ENCODE peak calls at places on chromosomes 3 and 15, in seven cellular contexts. One of them, this sample, is unnamed.

GRCh38 chr15:72098076-72098475 is 19.9 kb downstream of the MYO9A start:
- DNase-seq in substantia nigra: no peak
- DNase-seq in lower lobe of right lung: no peak
- DNase-seq in activated T-cell treated with anti-CD3 and anti-CD28 coated beads, Interleukin-2, amount 50 U/mL, for 24 hours: no peak
- DNase-seq in stimulated activated CD4-positive, alpha-beta T cell treated with anti-CD3 and anti-CD28 coated beads, Interleukin-12 subunit alpha, Interleukin-12 subunit beta, amount 100 ng/mL, for 24 hours: no peak
- DNase-seq in LoVo: no peak
- DNase-seq in activated CD4-positive, alpha-beta T cell treated with anti-CD3 and anti-CD28 coated beads, Interleukin-2, amount 50 U/mL, for 1 hour: no peak
- DNase-seq in this sample: no peak

GRCh38 chr3:15860014-15860934 is 62.5 kb upstream of the ANKRD28 start:
- DNase-seq in stimulated activated CD4-positive, alpha-beta T cell treated with anti-CD3 and anti-CD28 coated beads, Interleukin-12 subunit alpha, Interleukin-12 subunit beta, amount 100 ng/mL, for 24 hours: no peak
- DNase-seq in lower lobe of right lung: peak
- DNase-seq in activated CD4-positive, alpha-beta T cell treated with anti-CD3 and anti-CD28 coated beads, Interleukin-2, amount 50 U/mL, for 1 hour: no peak
- DNase-seq in LoVo: peak
- DNase-seq in substantia nigra: peak
- DNase-seq in activated T-cell treated with anti-CD3 and anti-CD28 coated beads, Interleukin-2, amount 50 U/mL, for 24 hours: peak
- DNase-seq in this sample: peak

GRCh38 chr15:43948691-43949325 is 122.0 kb downstream of the WDR76 start:
- DNase-seq in substantia nigra: no peak
- DNase-seq in lower lobe of right lung: no peak
- DNase-seq in LoVo: no peak
- DNase-seq in stimulated activated CD4-positive, alpha-beta T cell treated with anti-CD3 and anti-CD28 coated beads, Interleukin-12 subunit alpha, Interleukin-12 subunit beta, amount 100 ng/mL, for 24 hours: no peak
- DNase-seq in activated CD4-positive, alpha-beta T cell treated with anti-CD3 and anti-CD28 coated beads, Interleukin-2, amount 50 U/mL, for 1 hour: no peak
- DNase-seq in activated T-cell treated with anti-CD3 and anti-CD28 coated beads, Interleukin-2, amount 50 U/mL, for 24 hours: no peak
- DNase-seq in this sample: no peak

GRCh38 chr15:67547836-67548531 is 5.5 kb downstream of the MAP2K5 start:
- DNase-seq in LoVo: no peak
- DNase-seq in activated T-cell treated with anti-CD3 and anti-CD28 coated beads, Interleukin-2, amount 50 U/mL, for 24 hours: no peak
- DNase-seq in lower lobe of right lung: no peak
- DNase-seq in substantia nigra: no peak
- DNase-seq in stimulated activated CD4-positive, alpha-beta T cell treated with anti-CD3 and anti-CD28 coated beads, Interleukin-12 subunit alpha, Interleukin-12 subunit beta, amount 100 ng/mL, for 24 hours: no peak
- DNase-seq in activated CD4-positive, alpha-beta T cell treated with anti-CD3 and anti-CD28 coated beads, Interleukin-2, amount 50 U/mL, for 1 hour: no peak
- DNase-seq in this sample: no peak

GRCh38 chr15:83838763-83839162 is 184.8 kb downstream of the ADAMTSL3 start:
- DNase-seq in LoVo: no peak
- DNase-seq in stimulated activated CD4-positive, alpha-beta T cell treated with anti-CD3 and anti-CD28 coated beads, Interleukin-12 subunit alpha, Interleukin-12 subunit beta, amount 100 ng/mL, for 24 hours: no peak
- DNase-seq in activated CD4-positive, alpha-beta T cell treated with anti-CD3 and anti-CD28 coated beads, Interleukin-2, amount 50 U/mL, for 1 hour: no peak
- DNase-seq in lower lobe of right lung: no peak
- DNase-seq in substantia nigra: no peak
- DNase-seq in activated T-cell treated with anti-CD3 and anti-CD28 coated beads, Interleukin-2, amount 50 U/mL, for 24 hours: no peak
- DNase-seq in this sample: no peak

GRCh38 chr15:55133972-55134371 is 62.8 kb downstream of the RSL24D1 start:
- DNase-seq in activated CD4-positive, alpha-beta T cell treated with anti-CD3 and anti-CD28 coated beads, Interleukin-2, amount 50 U/mL, for 1 hour: no peak
- DNase-seq in LoVo: no peak
- DNase-seq in stimulated activated CD4-positive, alpha-beta T cell treated with anti-CD3 and anti-CD28 coated beads, Interleukin-12 subunit alpha, Interleukin-12 subunit beta, amount 100 ng/mL, for 24 hours: no peak
- DNase-seq in substantia nigra: no peak
- DNase-seq in lower lobe of right lung: no peak
- DNase-seq in activated T-cell treated with anti-CD3 and anti-CD28 coated beads, Interleukin-2, amount 50 U/mL, for 24 hours: no peak
- DNase-seq in this sample: no peak

GRCh38 chr15:101004986-101005747 is 86.0 kb downstream of the LRRK1 start:
- DNase-seq in activated T-cell treated with anti-CD3 and anti-CD28 coated beads, Interleukin-2, amount 50 U/mL, for 24 hours: no peak
- DNase-seq in substantia nigra: no peak
- DNase-seq in LoVo: no peak
- DNase-seq in activated CD4-positive, alpha-beta T cell treated with anti-CD3 and anti-CD28 coated beads, Interleukin-2, amount 50 U/mL, for 1 hour: no peak
- DNase-seq in lower lobe of right lung: no peak
- DNase-seq in stimulated activated CD4-positive, alpha-beta T cell treated with anti-CD3 and anti-CD28 coated beads, Interleukin-12 subunit alpha, Interleukin-12 subunit beta, amount 100 ng/mL, for 24 hours: no peak
- DNase-seq in this sample: peak

GRCh38 chr3:37935756-37936666 is 54.6 kb upstream of the VILL start:
- DNase-seq in activated CD4-positive, alpha-beta T cell treated with anti-CD3 and anti-CD28 coated beads, Interleukin-2, amount 50 U/mL, for 1 hour: no peak
- DNase-seq in substantia nigra: no peak
- DNase-seq in activated T-cell treated with anti-CD3 and anti-CD28 coated beads, Interleukin-2, amount 50 U/mL, for 24 hours: no peak
- DNase-seq in stimulated activated CD4-positive, alpha-beta T cell treated with anti-CD3 and anti-CD28 coated beads, Interleukin-12 subunit alpha, Interleukin-12 subunit beta, amount 100 ng/mL, for 24 hours: no peak
- DNase-seq in lower lobe of right lung: no peak
- DNase-seq in LoVo: peak
- DNase-seq in this sample: peak

GRCh38 chr3:14177580-14178246 is 688 bp downstream of the XPC start:
- DNase-seq in activated T-cell treated with anti-CD3 and anti-CD28 coated beads, Interleukin-2, amount 50 U/mL, for 24 hours: no peak
- DNase-seq in activated CD4-positive, alpha-beta T cell treated with anti-CD3 and anti-CD28 coated beads, Interleukin-2, amount 50 U/mL, for 1 hour: no peak
- DNase-seq in stimulated activated CD4-positive, alpha-beta T cell treated with anti-CD3 and anti-CD28 coated beads, Interleukin-12 subunit alpha, Interleukin-12 subunit beta, amount 100 ng/mL, for 24 hours: no peak
- DNase-seq in LoVo: peak
- DNase-seq in substantia nigra: no peak
- DNase-seq in lower lobe of right lung: no peak
- DNase-seq in this sample: no peak

GRCh38 chr3:172708905-172709775 is 1.7 kb downstream of the NCEH1 start:
- DNase-seq in substantia nigra: no peak
- DNase-seq in LoVo: no peak
- DNase-seq in lower lobe of right lung: no peak
- DNase-seq in stimulated activated CD4-positive, alpha-beta T cell treated with anti-CD3 and anti-CD28 coated beads, Interleukin-12 subunit alpha, Interleukin-12 subunit beta, amount 100 ng/mL, for 24 hours: no peak
- DNase-seq in activated T-cell treated with anti-CD3 and anti-CD28 coated beads, Interleukin-2, amount 50 U/mL, for 24 hours: no peak
- DNase-seq in activated CD4-positive, alpha-beta T cell treated with anti-CD3 and anti-CD28 coated beads, Interleukin-2, amount 50 U/mL, for 1 hour: no peak
- DNase-seq in this sample: peak

GRCh38 chr3:123480428-123480827 is 31.5 kb upstream of the ADCY5 start:
- DNase-seq in stimulated activated CD4-positive, alpha-beta T cell treated with anti-CD3 and anti-CD28 coated beads, Interleukin-12 subunit alpha, Interleukin-12 subunit beta, amount 100 ng/mL, for 24 hours: no peak
- DNase-seq in lower lobe of right lung: no peak
- DNase-seq in LoVo: no peak
- DNase-seq in activated T-cell treated with anti-CD3 and anti-CD28 coated beads, Interleukin-2, amount 50 U/mL, for 24 hours: no peak
- DNase-seq in activated CD4-positive, alpha-beta T cell treated with anti-CD3 and anti-CD28 coated beads, Interleukin-2, amount 50 U/mL, for 1 hour: no peak
- DNase-seq in substantia nigra: no peak
- DNase-seq in this sample: no peak

GRCh38 chr15:95897651-95898050 is 432.8 kb upstream of the NR2F2 start:
- DNase-seq in stimulated activated CD4-positive, alpha-beta T cell treated with anti-CD3 and anti-CD28 coated beads, Interleukin-12 subunit alpha, Interleukin-12 subunit beta, amount 100 ng/mL, for 24 hours: no peak
- DNase-seq in substantia nigra: no peak
- DNase-seq in activated CD4-positive, alpha-beta T cell treated with anti-CD3 and anti-CD28 coated beads, Interleukin-2, amount 50 U/mL, for 1 hour: no peak
- DNase-seq in LoVo: no peak
- DNase-seq in lower lobe of right lung: no peak
- DNase-seq in activated T-cell treated with anti-CD3 and anti-CD28 coated beads, Interleukin-2, amount 50 U/mL, for 24 hours: no peak
- DNase-seq in this sample: no peak

GRCh38 chr15:66169023-66169422 is 84.5 kb downstream of the MEGF11 start:
- DNase-seq in LoVo: no peak
- DNase-seq in activated T-cell treated with anti-CD3 and anti-CD28 coated beads, Interleukin-2, amount 50 U/mL, for 24 hours: no peak
- DNase-seq in stimulated activated CD4-positive, alpha-beta T cell treated with anti-CD3 and anti-CD28 coated beads, Interleukin-12 subunit alpha, Interleukin-12 subunit beta, amount 100 ng/mL, for 24 hours: no peak
- DNase-seq in lower lobe of right lung: no peak
- DNase-seq in substantia nigra: no peak
- DNase-seq in activated CD4-positive, alpha-beta T cell treated with anti-CD3 and anti-CD28 coated beads, Interleukin-2, amount 50 U/mL, for 1 hour: no peak
- DNase-seq in this sample: no peak

GRCh38 chr3:81622395-81622794 is 139.1 kb downstream of the GBE1 start:
- DNase-seq in activated T-cell treated with anti-CD3 and anti-CD28 coated beads, Interleukin-2, amount 50 U/mL, for 24 hours: no peak
- DNase-seq in lower lobe of right lung: no peak
- DNase-seq in LoVo: no peak
- DNase-seq in activated CD4-positive, alpha-beta T cell treated with anti-CD3 and anti-CD28 coated beads, Interleukin-2, amount 50 U/mL, for 1 hour: no peak
- DNase-seq in substantia nigra: no peak
- DNase-seq in stimulated activated CD4-positive, alpha-beta T cell treated with anti-CD3 and anti-CD28 coated beads, Interleukin-12 subunit alpha, Interleukin-12 subunit beta, amount 100 ng/mL, for 24 hours: no peak
- DNase-seq in this sample: no peak

GRCh38 chr3:197801801-197802504 is 10.9 kb downstream of the LRCH3 start:
- DNase-seq in substantia nigra: no peak
- DNase-seq in LoVo: no peak
- DNase-seq in stimulated activated CD4-positive, alpha-beta T cell treated with anti-CD3 and anti-CD28 coated beads, Interleukin-12 subunit alpha, Interleukin-12 subunit beta, amount 100 ng/mL, for 24 hours: no peak
- DNase-seq in activated T-cell treated with anti-CD3 and anti-CD28 coated beads, Interleukin-2, amount 50 U/mL, for 24 hours: no peak
- DNase-seq in lower lobe of right lung: no peak
- DNase-seq in activated CD4-positive, alpha-beta T cell treated with anti-CD3 and anti-CD28 coated beads, Interleukin-2, amount 50 U/mL, for 1 hour: peak
- DNase-seq in this sample: no peak

GRCh38 chr3:2476996-2477395 is 378.3 kb downstream of the CNTN4 start:
- DNase-seq in stimulated activated CD4-positive, alpha-beta T cell treated with anti-CD3 and anti-CD28 coated beads, Interleukin-12 subunit alpha, Interleukin-12 subunit beta, amount 100 ng/mL, for 24 hours: no peak
- DNase-seq in LoVo: no peak
- DNase-seq in substantia nigra: no peak
- DNase-seq in lower lobe of right lung: no peak
- DNase-seq in activated T-cell treated with anti-CD3 and anti-CD28 coated beads, Interleukin-2, amount 50 U/mL, for 24 hours: no peak
- DNase-seq in activated CD4-positive, alpha-beta T cell treated with anti-CD3 and anti-CD28 coated beads, Interleukin-2, amount 50 U/mL, for 1 hour: no peak
- DNase-seq in this sample: no peak

GRCh38 chr15:85129881-85130280 is 148.2 kb downstream of the PDE8A start:
- DNase-seq in substantia nigra: no peak
- DNase-seq in LoVo: no peak
- DNase-seq in activated T-cell treated with anti-CD3 and anti-CD28 coated beads, Interleukin-2, amount 50 U/mL, for 24 hours: no peak
- DNase-seq in stimulated activated CD4-positive, alpha-beta T cell treated with anti-CD3 and anti-CD28 coated beads, Interleukin-12 subunit alpha, Interleukin-12 subunit beta, amount 100 ng/mL, for 24 hours: no peak
- DNase-seq in lower lobe of right lung: no peak
- DNase-seq in activated CD4-positive, alpha-beta T cell treated with anti-CD3 and anti-CD28 coated beads, Interleukin-2, amount 50 U/mL, for 1 hour: no peak
- DNase-seq in this sample: no peak

GRCh38 chr3:105094588-105094987 is 272.1 kb upstream of the ALCAM start:
- DNase-seq in stimulated activated CD4-positive, alpha-beta T cell treated with anti-CD3 and anti-CD28 coated beads, Interleukin-12 subunit alpha, Interleukin-12 subunit beta, amount 100 ng/mL, for 24 hours: no peak
- DNase-seq in lower lobe of right lung: no peak
- DNase-seq in activated CD4-positive, alpha-beta T cell treated with anti-CD3 and anti-CD28 coated beads, Interleukin-2, amount 50 U/mL, for 1 hour: no peak
- DNase-seq in activated T-cell treated with anti-CD3 and anti-CD28 coated beads, Interleukin-2, amount 50 U/mL, for 24 hours: no peak
- DNase-seq in substantia nigra: no peak
- DNase-seq in LoVo: no peak
- DNase-seq in this sample: no peak

GRCh38 chr15:74307827-74308642 is 59.4 kb downstream of the CYP11A1 start:
- DNase-seq in substantia nigra: peak
- DNase-seq in lower lobe of right lung: no peak
- DNase-seq in activated CD4-positive, alpha-beta T cell treated with anti-CD3 and anti-CD28 coated beads, Interleukin-2, amount 50 U/mL, for 1 hour: peak
- DNase-seq in LoVo: peak
- DNase-seq in activated T-cell treated with anti-CD3 and anti-CD28 coated beads, Interleukin-2, amount 50 U/mL, for 24 hours: no peak
- DNase-seq in stimulated activated CD4-positive, alpha-beta T cell treated with anti-CD3 and anti-CD28 coated beads, Interleukin-12 subunit alpha, Interleukin-12 subunit beta, amount 100 ng/mL, for 24 hours: no peak
- DNase-seq in this sample: peak

GRCh38 chr15:101578443-101578894 is 73.7 kb downstream of the TM2D3 start:
- DNase-seq in stimulated activated CD4-positive, alpha-beta T cell treated with anti-CD3 and anti-CD28 coated beads, Interleukin-12 subunit alpha, Interleukin-12 subunit beta, amount 100 ng/mL, for 24 hours: no peak
- DNase-seq in activated CD4-positive, alpha-beta T cell treated with anti-CD3 and anti-CD28 coated beads, Interleukin-2, amount 50 U/mL, for 1 hour: no peak
- DNase-seq in LoVo: no peak
- DNase-seq in substantia nigra: peak
- DNase-seq in lower lobe of right lung: no peak
- DNase-seq in activated T-cell treated with anti-CD3 and anti-CD28 coated beads, Interleukin-2, amount 50 U/mL, for 24 hours: no peak
- DNase-seq in this sample: peak

GRCh38 chr3:127170794-127171193 is 22.1 kb upstream of the PRR23E start:
- DNase-seq in substantia nigra: peak
- DNase-seq in LoVo: peak
- DNase-seq in stimulated activated CD4-positive, alpha-beta T cell treated with anti-CD3 and anti-CD28 coated beads, Interleukin-12 subunit alpha, Interleukin-12 subunit beta, amount 100 ng/mL, for 24 hours: no peak
- DNase-seq in activated T-cell treated with anti-CD3 and anti-CD28 coated beads, Interleukin-2, amount 50 U/mL, for 24 hours: no peak
- DNase-seq in activated CD4-positive, alpha-beta T cell treated with anti-CD3 and anti-CD28 coated beads, Interleukin-2, amount 50 U/mL, for 1 hour: no peak
- DNase-seq in lower lobe of right lung: no peak
- DNase-seq in this sample: peak

GRCh38 chr3:37321260-37321852 is 147.0 kb upstream of the LRRFIP2 start:
- DNase-seq in activated CD4-positive, alpha-beta T cell treated with anti-CD3 and anti-CD28 coated beads, Interleukin-2, amount 50 U/mL, for 1 hour: no peak
- DNase-seq in lower lobe of right lung: no peak
- DNase-seq in activated T-cell treated with anti-CD3 and anti-CD28 coated beads, Interleukin-2, amount 50 U/mL, for 24 hours: no peak
- DNase-seq in substantia nigra: no peak
- DNase-seq in LoVo: no peak
- DNase-seq in stimulated activated CD4-positive, alpha-beta T cell treated with anti-CD3 and anti-CD28 coated beads, Interleukin-12 subunit alpha, Interleukin-12 subunit beta, amount 100 ng/mL, for 24 hours: no peak
- DNase-seq in this sample: no peak

GRCh38 chr3:46335546-46335945 is 18.4 kb upstream of the CCR2 start:
- DNase-seq in stimulated activated CD4-positive, alpha-beta T cell treated with anti-CD3 and anti-CD28 coated beads, Interleukin-12 subunit alpha, Interleukin-12 subunit beta, amount 100 ng/mL, for 24 hours: no peak
- DNase-seq in lower lobe of right lung: no peak
- DNase-seq in activated CD4-positive, alpha-beta T cell treated with anti-CD3 and anti-CD28 coated beads, Interleukin-2, amount 50 U/mL, for 1 hour: no peak
- DNase-seq in activated T-cell treated with anti-CD3 and anti-CD28 coated beads, Interleukin-2, amount 50 U/mL, for 24 hours: no peak
- DNase-seq in substantia nigra: no peak
- DNase-seq in LoVo: no peak
- DNase-seq in this sample: no peak

GRCh38 chr15:47614341-47614740 is 103.0 kb upstream of the SEMA6D start:
- DNase-seq in lower lobe of right lung: no peak
- DNase-seq in activated CD4-positive, alpha-beta T cell treated with anti-CD3 and anti-CD28 coated beads, Interleukin-2, amount 50 U/mL, for 1 hour: no peak
- DNase-seq in activated T-cell treated with anti-CD3 and anti-CD28 coated beads, Interleukin-2, amount 50 U/mL, for 24 hours: no peak
- DNase-seq in substantia nigra: no peak
- DNase-seq in stimulated activated CD4-positive, alpha-beta T cell treated with anti-CD3 and anti-CD28 coated beads, Interleukin-12 subunit alpha, Interleukin-12 subunit beta, amount 100 ng/mL, for 24 hours: no peak
- DNase-seq in LoVo: no peak
- DNase-seq in this sample: no peak

GRCh38 chr3:171192176-171192854 is 165.8 kb upstream of the SLC2A2 start:
- DNase-seq in activated CD4-positive, alpha-beta T cell treated with anti-CD3 and anti-CD28 coated beads, Interleukin-2, amount 50 U/mL, for 1 hour: no peak
- DNase-seq in stimulated activated CD4-positive, alpha-beta T cell treated with anti-CD3 and anti-CD28 coated beads, Interleukin-12 subunit alpha, Interleukin-12 subunit beta, amount 100 ng/mL, for 24 hours: no peak
- DNase-seq in activated T-cell treated with anti-CD3 and anti-CD28 coated beads, Interleukin-2, amount 50 U/mL, for 24 hours: no peak
- DNase-seq in substantia nigra: no peak
- DNase-seq in lower lobe of right lung: no peak
- DNase-seq in LoVo: peak
- DNase-seq in this sample: no peak

GRCh38 chr3:149933858-149934257 is 36.8 kb downstream of the PFN2 start:
- DNase-seq in activated T-cell treated with anti-CD3 and anti-CD28 coated beads, Interleukin-2, amount 50 U/mL, for 24 hours: no peak
- DNase-seq in lower lobe of right lung: no peak
- DNase-seq in substantia nigra: no peak
- DNase-seq in activated CD4-positive, alpha-beta T cell treated with anti-CD3 and anti-CD28 coated beads, Interleukin-2, amount 50 U/mL, for 1 hour: no peak
- DNase-seq in stimulated activated CD4-positive, alpha-beta T cell treated with anti-CD3 and anti-CD28 coated beads, Interleukin-12 subunit alpha, Interleukin-12 subunit beta, amount 100 ng/mL, for 24 hours: no peak
- DNase-seq in LoVo: no peak
- DNase-seq in this sample: no peak

GRCh38 chr3:57080171-57080570 is 19.7 kb downstream of the SPATA12 start:
- DNase-seq in LoVo: no peak
- DNase-seq in lower lobe of right lung: no peak
- DNase-seq in substantia nigra: no peak
- DNase-seq in activated CD4-positive, alpha-beta T cell treated with anti-CD3 and anti-CD28 coated beads, Interleukin-2, amount 50 U/mL, for 1 hour: no peak
- DNase-seq in stimulated activated CD4-positive, alpha-beta T cell treated with anti-CD3 and anti-CD28 coated beads, Interleukin-12 subunit alpha, Interleukin-12 subunit beta, amount 100 ng/mL, for 24 hours: no peak
- DNase-seq in activated T-cell treated with anti-CD3 and anti-CD28 coated beads, Interleukin-2, amount 50 U/mL, for 24 hours: no peak
- DNase-seq in this sample: no peak

GRCh38 chr15:77464129-77464865 is 43.6 kb downstream of the HMG20A start:
- DNase-seq in stimulated activated CD4-positive, alpha-beta T cell treated with anti-CD3 and anti-CD28 coated beads, Interleukin-12 subunit alpha, Interleukin-12 subunit beta, amount 100 ng/mL, for 24 hours: no peak
- DNase-seq in lower lobe of right lung: no peak
- DNase-seq in LoVo: no peak
- DNase-seq in activated CD4-positive, alpha-beta T cell treated with anti-CD3 and anti-CD28 coated beads, Interleukin-2, amount 50 U/mL, for 1 hour: no peak
- DNase-seq in substantia nigra: no peak
- DNase-seq in activated T-cell treated with anti-CD3 and anti-CD28 coated beads, Interleukin-2, amount 50 U/mL, for 24 hours: no peak
- DNase-seq in this sample: no peak

GRCh38 chr15:52144656-52145055 is 32.1 kb upstream of the BCL2L10 start:
- DNase-seq in stimulated activated CD4-positive, alpha-beta T cell treated with anti-CD3 and anti-CD28 coated beads, Interleukin-12 subunit alpha, Interleukin-12 subunit beta, amount 100 ng/mL, for 24 hours: no peak
- DNase-seq in substantia nigra: no peak
- DNase-seq in LoVo: no peak
- DNase-seq in activated CD4-positive, alpha-beta T cell treated with anti-CD3 and anti-CD28 coated beads, Interleukin-2, amount 50 U/mL, for 1 hour: no peak
- DNase-seq in activated T-cell treated with anti-CD3 and anti-CD28 coated beads, Interleukin-2, amount 50 U/mL, for 24 hours: no peak
- DNase-seq in lower lobe of right lung: no peak
- DNase-seq in this sample: peak

GRCh38 chr3:178968996-178969700 is 102.5 kb downstream of the ZMAT3 start:
- DNase-seq in activated T-cell treated with anti-CD3 and anti-CD28 coated beads, Interleukin-2, amount 50 U/mL, for 24 hours: no peak
- DNase-seq in substantia nigra: no peak
- DNase-seq in activated CD4-positive, alpha-beta T cell treated with anti-CD3 and anti-CD28 coated beads, Interleukin-2, amount 50 U/mL, for 1 hour: no peak
- DNase-seq in LoVo: no peak
- DNase-seq in stimulated activated CD4-positive, alpha-beta T cell treated with anti-CD3 and anti-CD28 coated beads, Interleukin-12 subunit alpha, Interleukin-12 subunit beta, amount 100 ng/mL, for 24 hours: no peak
- DNase-seq in lower lobe of right lung: no peak
- DNase-seq in this sample: no peak

GRCh38 chr3:124559650-124560405 is 170.4 kb upstream of the UMPS start:
- DNase-seq in stimulated activated CD4-positive, alpha-beta T cell treated with anti-CD3 and anti-CD28 coated beads, Interleukin-12 subunit alpha, Interleukin-12 subunit beta, amount 100 ng/mL, for 24 hours: peak
- DNase-seq in substantia nigra: peak
- DNase-seq in activated CD4-positive, alpha-beta T cell treated with anti-CD3 and anti-CD28 coated beads, Interleukin-2, amount 50 U/mL, for 1 hour: peak
- DNase-seq in lower lobe of right lung: peak
- DNase-seq in activated T-cell treated with anti-CD3 and anti-CD28 coated beads, Interleukin-2, amount 50 U/mL, for 24 hours: peak
- DNase-seq in LoVo: peak
- DNase-seq in this sample: peak

GRCh38 chr3:194562986-194563385 is 70.2 kb downstream of the TMEM44 start:
- DNase-seq in substantia nigra: no peak
- DNase-seq in stimulated activated CD4-positive, alpha-beta T cell treated with anti-CD3 and anti-CD28 coated beads, Interleukin-12 subunit alpha, Interleukin-12 subunit beta, amount 100 ng/mL, for 24 hours: no peak
- DNase-seq in activated CD4-positive, alpha-beta T cell treated with anti-CD3 and anti-CD28 coated beads, Interleukin-2, amount 50 U/mL, for 1 hour: no peak
- DNase-seq in lower lobe of right lung: no peak
- DNase-seq in LoVo: no peak
- DNase-seq in activated T-cell treated with anti-CD3 and anti-CD28 coated beads, Interleukin-2, amount 50 U/mL, for 24 hours: no peak
- DNase-seq in this sample: no peak

GRCh38 chr3:122100591-122101491 is 45.7 kb downstream of the CD86 start:
- DNase-seq in stimulated activated CD4-positive, alpha-beta T cell treated with anti-CD3 and anti-CD28 coated beads, Interleukin-12 subunit alpha, Interleukin-12 subunit beta, amount 100 ng/mL, for 24 hours: no peak
- DNase-seq in LoVo: no peak
- DNase-seq in lower lobe of right lung: no peak
- DNase-seq in activated CD4-positive, alpha-beta T cell treated with anti-CD3 and anti-CD28 coated beads, Interleukin-2, amount 50 U/mL, for 1 hour: no peak
- DNase-seq in activated T-cell treated with anti-CD3 and anti-CD28 coated beads, Interleukin-2, amount 50 U/mL, for 24 hours: peak
- DNase-seq in substantia nigra: no peak
- DNase-seq in this sample: peak

GRCh38 chr15:93244691-93245615 is 155.9 kb upstream of the RGMA start:
- DNase-seq in substantia nigra: no peak
- DNase-seq in activated T-cell treated with anti-CD3 and anti-CD28 coated beads, Interleukin-2, amount 50 U/mL, for 24 hours: no peak
- DNase-seq in activated CD4-positive, alpha-beta T cell treated with anti-CD3 and anti-CD28 coated beads, Interleukin-2, amount 50 U/mL, for 1 hour: no peak
- DNase-seq in stimulated activated CD4-positive, alpha-beta T cell treated with anti-CD3 and anti-CD28 coated beads, Interleukin-12 subunit alpha, Interleukin-12 subunit beta, amount 100 ng/mL, for 24 hours: no peak
- DNase-seq in LoVo: no peak
- DNase-seq in lower lobe of right lung: no peak
- DNase-seq in this sample: peak

GRCh38 chr15:72338617-72339321 is 18.8 kb upstream of the CELF6 start:
- DNase-seq in activated T-cell treated with anti-CD3 and anti-CD28 coated beads, Interleukin-2, amount 50 U/mL, for 24 hours: no peak
- DNase-seq in LoVo: no peak
- DNase-seq in stimulated activated CD4-positive, alpha-beta T cell treated with anti-CD3 and anti-CD28 coated beads, Interleukin-12 subunit alpha, Interleukin-12 subunit beta, amount 100 ng/mL, for 24 hours: no peak
- DNase-seq in lower lobe of right lung: no peak
- DNase-seq in activated CD4-positive, alpha-beta T cell treated with anti-CD3 and anti-CD28 coated beads, Interleukin-2, amount 50 U/mL, for 1 hour: no peak
- DNase-seq in substantia nigra: no peak
- DNase-seq in this sample: no peak

GRCh38 chr3:190811775-190812480 is 50.6 kb downstream of the GMNC start:
- DNase-seq in activated CD4-positive, alpha-beta T cell treated with anti-CD3 and anti-CD28 coated beads, Interleukin-2, amount 50 U/mL, for 1 hour: no peak
- DNase-seq in LoVo: peak
- DNase-seq in activated T-cell treated with anti-CD3 and anti-CD28 coated beads, Interleukin-2, amount 50 U/mL, for 24 hours: no peak
- DNase-seq in lower lobe of right lung: no peak
- DNase-seq in substantia nigra: peak
- DNase-seq in stimulated activated CD4-positive, alpha-beta T cell treated with anti-CD3 and anti-CD28 coated beads, Interleukin-12 subunit alpha, Interleukin-12 subunit beta, amount 100 ng/mL, for 24 hours: no peak
- DNase-seq in this sample: peak